ENCODE peak calls at places on chromosomes 13 and 19, in seven cellular contexts. One of them, this sample, is unnamed. For H3K9me3, the result is how much of the 10 kb centered on the place peaks cover.

GRCh38 chr19:1259873-1260748 is 9.0 kb upstream of the CIRBP start:
- DNase-seq in pancreas: peak
- DNase-seq in adrenal gland: peak
- DNase-seq in right cardiac atrium: no peak
- DNase-seq in body of pancreas: peak
- DNase-seq in lung: no peak
- DNase-seq in T-helper 17 cell: peak
- DNase-seq in this sample: peak

GRCh38 chr19:42252365-42253244 is 2.3 kb downstream of the ERF start:
- DNase-seq in pancreas: no peak
- DNase-seq in adrenal gland: peak
- DNase-seq in right cardiac atrium: peak
- DNase-seq in body of pancreas: peak
- DNase-seq in lung: no peak
- DNase-seq in T-helper 17 cell: no peak
- DNase-seq in this sample: no peak

GRCh38 chr13:99086869-99087129 is 108.9 kb upstream of the DOCK9 start:
- DNase-seq in pancreas: peak
- DNase-seq in adrenal gland: peak
- DNase-seq in right cardiac atrium: peak
- DNase-seq in body of pancreas: no peak
- DNase-seq in lung: no peak
- DNase-seq in T-helper 17 cell: no peak
- DNase-seq in this sample: peak

GRCh38 chr13:106083620-106084350 is 451.7 kb downstream of the EFNB2 start:
- DNase-seq in pancreas: peak
- DNase-seq in adrenal gland: no peak
- DNase-seq in right cardiac atrium: no peak
- DNase-seq in body of pancreas: peak
- DNase-seq in lung: no peak
- DNase-seq in T-helper 17 cell: no peak
- DNase-seq in this sample: peak

GRCh38 chr19:55261671-55262126 is 2.9 kb upstream of the PPP6R1 start:
- DNase-seq in pancreas: no peak
- DNase-seq in adrenal gland: no peak
- DNase-seq in right cardiac atrium: no peak
- DNase-seq in body of pancreas: no peak
- DNase-seq in lung: no peak
- DNase-seq in T-helper 17 cell: no peak
- DNase-seq in this sample: no peak

GRCh38 chr13:73967397-73968165 is 166.6 kb downstream of the KLF12 start:
- DNase-seq in pancreas: no peak
- DNase-seq in adrenal gland: no peak
- DNase-seq in right cardiac atrium: no peak
- DNase-seq in body of pancreas: no peak
- DNase-seq in lung: no peak
- DNase-seq in T-helper 17 cell: no peak
- DNase-seq in this sample: no peak

GRCh38 chr19:7294571-7295212 is 478 bp upstream of the INSR start:
- DNase-seq in pancreas: peak
- DNase-seq in adrenal gland: peak
- DNase-seq in right cardiac atrium: peak
- DNase-seq in body of pancreas: peak
- DNase-seq in lung: peak
- DNase-seq in T-helper 17 cell: no peak
- DNase-seq in this sample: peak

GRCh38 chr13:92717857-92718256 is 508.8 kb upstream of the GPC6 start:
- DNase-seq in pancreas: no peak
- DNase-seq in adrenal gland: no peak
- DNase-seq in right cardiac atrium: no peak
- DNase-seq in body of pancreas: no peak
- DNase-seq in lung: no peak
- DNase-seq in T-helper 17 cell: no peak
- DNase-seq in this sample: no peak

GRCh38 chr13:35855531-35856019 is 275.6 kb downstream of the DCLK1 start:
- DNase-seq in pancreas: no peak
- DNase-seq in adrenal gland: peak
- DNase-seq in right cardiac atrium: no peak
- DNase-seq in body of pancreas: no peak
- DNase-seq in lung: no peak
- DNase-seq in T-helper 17 cell: no peak
- DNase-seq in this sample: peak

GRCh38 chr19:17202249-17202648 is 12.9 kb upstream of the USE1 start:
- DNase-seq in pancreas: no peak
- DNase-seq in adrenal gland: no peak
- DNase-seq in right cardiac atrium: no peak
- DNase-seq in body of pancreas: no peak
- DNase-seq in lung: no peak
- DNase-seq in T-helper 17 cell: no peak
- DNase-seq in this sample: no peak

GRCh38 chr13:97072297-97072696 is 78.0 kb upstream of the OXGR1 start:
- DNase-seq in pancreas: no peak
- DNase-seq in adrenal gland: no peak
- DNase-seq in right cardiac atrium: no peak
- DNase-seq in body of pancreas: no peak
- DNase-seq in lung: no peak
- DNase-seq in T-helper 17 cell: no peak
- DNase-seq in this sample: no peak

GRCh38 chr19:29579308-29579910 is 26.7 kb upstream of the POP4 start:
- DNase-seq in pancreas: no peak
- DNase-seq in adrenal gland: peak
- DNase-seq in right cardiac atrium: no peak
- DNase-seq in body of pancreas: no peak
- DNase-seq in lung: no peak
- DNase-seq in T-helper 17 cell: no peak
- DNase-seq in this sample: no peak
- H3K9me3 ChIP-seq in pancreas: under half
- H3K9me3 ChIP-seq in adrenal gland: under half
- H3K9me3 ChIP-seq in right cardiac atrium: under half
- H3K9me3 ChIP-seq in body of pancreas: under half
- H3K9me3 ChIP-seq in lung: under half
- H3K9me3 ChIP-seq in T-helper 17 cell: under half
- H3K9me3 ChIP-seq in this sample: under half

DNA sequence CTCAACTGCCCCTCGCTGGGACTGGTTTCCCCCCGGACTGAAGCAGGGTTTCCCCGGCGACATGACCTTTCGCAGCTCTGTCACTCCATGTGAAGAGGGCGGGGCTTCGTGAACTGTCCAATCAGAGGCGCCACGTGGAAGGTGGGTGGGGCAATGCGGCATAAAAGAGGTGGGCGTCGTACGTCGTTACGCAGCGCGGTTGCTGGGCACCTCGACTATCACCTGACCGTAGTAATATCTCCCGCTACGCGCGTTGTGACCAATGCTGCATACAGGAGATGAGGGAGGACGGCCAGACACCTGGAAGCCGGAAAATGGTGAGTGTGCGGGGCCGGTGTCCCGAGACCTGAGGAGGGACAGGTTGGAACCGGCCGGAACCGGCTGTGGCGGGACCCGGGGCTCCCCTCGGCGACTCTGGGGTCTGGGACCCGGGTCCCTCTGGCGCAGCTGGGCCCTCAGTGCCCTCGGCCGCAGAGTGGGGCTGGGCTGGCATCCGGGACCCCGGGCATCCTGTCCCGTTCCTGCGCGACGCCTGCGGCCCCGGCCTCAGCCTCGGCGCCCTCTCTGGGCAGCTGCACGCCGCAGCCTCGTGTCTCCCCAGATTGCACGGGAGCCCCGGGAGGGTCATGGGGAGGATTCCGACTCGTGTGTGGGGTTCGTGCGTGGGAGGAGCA is 32.1 kb downstream of the ZNF136 start:
- DNase-seq in pancreas: peak
- DNase-seq in adrenal gland: peak
- DNase-seq in right cardiac atrium: peak
- DNase-seq in body of pancreas: peak
- DNase-seq in lung: peak
- DNase-seq in T-helper 17 cell: peak
- DNase-seq in this sample: no peak
- H3K9me3 ChIP-seq in pancreas: under half
- H3K9me3 ChIP-seq in adrenal gland: under half
- H3K9me3 ChIP-seq in right cardiac atrium: under half
- H3K9me3 ChIP-seq in body of pancreas: under half
- H3K9me3 ChIP-seq in lung: under half
- H3K9me3 ChIP-seq in T-helper 17 cell: under half
- H3K9me3 ChIP-seq in this sample: half or more

GRCh38 chr13:19056984-19057490 is 124.6 kb downstream of the TUBA3C start:
- DNase-seq in pancreas: no peak
- DNase-seq in adrenal gland: no peak
- DNase-seq in right cardiac atrium: no peak
- DNase-seq in body of pancreas: no peak
- DNase-seq in lung: peak
- DNase-seq in T-helper 17 cell: no peak
- DNase-seq in this sample: no peak

GRCh38 chr13:19056355-19056880 is 125.2 kb downstream of the TUBA3C start:
- DNase-seq in pancreas: no peak
- DNase-seq in adrenal gland: no peak
- DNase-seq in right cardiac atrium: no peak
- DNase-seq in body of pancreas: no peak
- DNase-seq in lung: peak
- DNase-seq in T-helper 17 cell: no peak
- DNase-seq in this sample: no peak

GRCh38 chr13:19057588-19058340 is 123.9 kb downstream of the TUBA3C start:
- DNase-seq in pancreas: no peak
- DNase-seq in adrenal gland: no peak
- DNase-seq in right cardiac atrium: no peak
- DNase-seq in body of pancreas: no peak
- DNase-seq in lung: peak
- DNase-seq in T-helper 17 cell: no peak
- DNase-seq in this sample: no peak

GRCh38 chr13:19053561-19053960 is 128.1 kb downstream of the TUBA3C start:
- DNase-seq in pancreas: no peak
- DNase-seq in adrenal gland: no peak
- DNase-seq in right cardiac atrium: no peak
- DNase-seq in body of pancreas: no peak
- DNase-seq in lung: peak
- DNase-seq in T-helper 17 cell: no peak
- DNase-seq in this sample: no peak

DNA sequence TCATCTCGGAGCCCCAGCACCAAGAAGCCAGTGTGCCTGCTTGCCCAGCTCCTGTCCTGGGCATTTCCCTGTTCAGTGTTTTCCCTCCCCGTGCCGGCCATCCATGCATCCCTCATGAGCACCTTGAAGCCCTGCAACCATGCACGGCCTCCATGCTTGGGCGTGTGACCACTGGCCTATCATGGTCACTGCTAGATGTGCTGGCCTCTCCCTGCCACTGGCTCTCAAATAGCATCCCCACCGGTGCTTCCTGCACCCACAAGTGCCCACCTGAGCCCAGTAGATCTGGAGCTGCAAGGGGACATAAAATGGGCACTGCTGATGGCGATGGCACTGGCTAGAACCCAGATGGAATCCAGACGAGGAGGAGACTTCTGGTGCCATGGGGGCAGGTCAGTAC is 126.0 kb downstream of the TUBA3C start:
- DNase-seq in pancreas: no peak
- DNase-seq in adrenal gland: no peak
- DNase-seq in right cardiac atrium: no peak
- DNase-seq in body of pancreas: no peak
- DNase-seq in lung: peak
- DNase-seq in T-helper 17 cell: no peak
- DNase-seq in this sample: no peak
- H3K9me3 ChIP-seq in pancreas: under half
- H3K9me3 ChIP-seq in adrenal gland: under half
- H3K9me3 ChIP-seq in right cardiac atrium: under half
- H3K9me3 ChIP-seq in body of pancreas: under half
- H3K9me3 ChIP-seq in lung: under half
- H3K9me3 ChIP-seq in T-helper 17 cell: under half
- H3K9me3 ChIP-seq in this sample: under half

GRCh38 chr13:54394319-54394718 is 1365.7 kb downstream of the OLFM4 start:
- DNase-seq in pancreas: no peak
- DNase-seq in adrenal gland: no peak
- DNase-seq in right cardiac atrium: no peak
- DNase-seq in body of pancreas: no peak
- DNase-seq in lung: no peak
- DNase-seq in T-helper 17 cell: no peak
- DNase-seq in this sample: no peak

GRCh38 chr13:54394908-54395307 is 1366.3 kb downstream of the OLFM4 start:
- DNase-seq in pancreas: no peak
- DNase-seq in adrenal gland: no peak
- DNase-seq in right cardiac atrium: no peak
- DNase-seq in body of pancreas: no peak
- DNase-seq in lung: no peak
- DNase-seq in T-helper 17 cell: no peak
- DNase-seq in this sample: no peak
- H3K9me3 ChIP-seq in pancreas: under half
- H3K9me3 ChIP-seq in adrenal gland: under half
- H3K9me3 ChIP-seq in right cardiac atrium: under half
- H3K9me3 ChIP-seq in body of pancreas: under half
- H3K9me3 ChIP-seq in lung: under half
- H3K9me3 ChIP-seq in T-helper 17 cell: under half
- H3K9me3 ChIP-seq in this sample: under half

GRCh38 chr19:9650345-9650744 is 24.6 kb downstream of the ZNF562 start:
- DNase-seq in pancreas: no peak
- DNase-seq in adrenal gland: no peak
- DNase-seq in right cardiac atrium: no peak
- DNase-seq in body of pancreas: no peak
- DNase-seq in lung: no peak
- DNase-seq in T-helper 17 cell: no peak
- DNase-seq in this sample: no peak
- H3K9me3 ChIP-seq in pancreas: under half
- H3K9me3 ChIP-seq in adrenal gland: under half
- H3K9me3 ChIP-seq in right cardiac atrium: under half
- H3K9me3 ChIP-seq in body of pancreas: under half
- H3K9me3 ChIP-seq in lung: under half
- H3K9me3 ChIP-seq in T-helper 17 cell: under half
- H3K9me3 ChIP-seq in this sample: under half

DNA sequence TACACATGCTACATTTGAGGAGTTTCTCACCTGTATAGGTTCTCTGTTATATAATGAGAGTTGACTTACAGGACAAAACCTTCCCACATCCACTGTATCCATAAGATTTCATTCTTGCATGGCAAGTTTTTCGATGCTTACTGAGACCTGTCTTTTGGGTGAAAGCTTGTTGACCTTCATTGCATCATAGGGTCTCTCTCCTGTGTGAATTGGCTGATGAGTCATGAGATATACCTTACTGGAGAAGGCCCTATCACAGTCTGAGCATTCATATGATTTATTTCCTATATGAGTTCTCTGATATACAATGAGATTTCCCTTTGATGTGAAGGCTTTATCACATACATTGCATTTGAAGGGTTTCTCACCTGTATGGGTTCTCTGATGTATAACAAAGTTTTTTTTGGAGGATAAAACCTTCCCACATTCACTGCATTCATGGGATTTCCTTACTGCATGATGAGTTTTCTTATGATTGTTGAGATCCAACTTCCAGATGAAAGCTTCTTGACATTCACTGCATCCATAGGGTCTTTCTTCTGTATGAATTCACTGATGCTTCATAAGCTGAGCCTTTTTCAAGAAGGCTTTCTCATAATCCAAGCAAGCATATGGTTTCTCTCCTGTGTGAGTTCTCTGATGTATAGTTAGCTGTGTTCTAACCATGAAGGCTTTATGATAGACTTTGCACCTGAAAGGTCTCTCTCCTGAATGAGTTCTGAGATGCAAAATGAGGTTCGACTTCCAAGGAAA is 25.7 kb downstream of the ZNF577 start:
- DNase-seq in pancreas: no peak
- DNase-seq in adrenal gland: no peak
- DNase-seq in right cardiac atrium: no peak
- DNase-seq in body of pancreas: no peak
- DNase-seq in lung: no peak
- DNase-seq in T-helper 17 cell: no peak
- DNase-seq in this sample: no peak
- H3K9me3 ChIP-seq in pancreas: under half
- H3K9me3 ChIP-seq in adrenal gland: half or more
- H3K9me3 ChIP-seq in right cardiac atrium: under half
- H3K9me3 ChIP-seq in body of pancreas: under half
- H3K9me3 ChIP-seq in lung: under half
- H3K9me3 ChIP-seq in T-helper 17 cell: half or more
- H3K9me3 ChIP-seq in this sample: half or more